ENCODE peak calls at places on chromosome 18, in four cellular contexts. Z is GM12878, C is HepG2, Q is K562. P is an unnamed sample.

GRCh38 chr18:8994603-8995002 is 107.9 kb upstream of the NDUFV2 start:
- DNase-seq in Z (no peak), C (no peak), Q (peak), P (no peak)

GRCh38 chr18:68779169-68779568 is 18.7 kb upstream of the CCDC102B start:
- DNase-seq in Z (no peak), C (no peak), Q (no peak), P (no peak)

GRCh38 chr18:77102246-77103040 is 30.1 kb downstream of the MBP start:
- DNase-seq in Z (peak), C (no peak), Q (no peak), P (no peak)

GRCh38 chr18:30889582-30890301 is 152.8 kb downstream of the DSC3 start:
- DNase-seq in Z (no peak), C (no peak), Q (no peak), P (peak)

GRCh38 chr18:22230403-22231042 is 61.1 kb downstream of the GATA6 start:
- DNase-seq in Z (no peak), C (no peak), Q (no peak), P (no peak)

GRCh38 chr18:51151568-51152511 is 45.6 kb downstream of the MEX3C start:
- DNase-seq in Z (no peak), C (no peak), Q (no peak), P (no peak)

GRCh38 chr18:31830686-31831085 is 70.0 kb upstream of the SLC25A52 start:
- DNase-seq in Z (no peak), C (peak), Q (no peak), P (no peak)

GRCh38 chr18:57447154-57447621 is 12.0 kb downstream of the ONECUT2 start:
- DNase-seq in Z (no peak), C (no peak), Q (no peak), P (peak)

GRCh38 chr18:76339246-76339620 is 155.8 kb downstream of the ZNF516 start:
- DNase-seq in Z (no peak), C (no peak), Q (no peak), P (no peak)

GRCh38 chr18:70354080-70354479 is 65.2 kb downstream of the SOCS6 start:
- DNase-seq in Z (no peak), C (no peak), Q (no peak), P (no peak)

GRCh38 chr18:56323673-56324072 is 314.7 kb downstream of the TXNL1 start:
- DNase-seq in Z (no peak), C (no peak), Q (no peak), P (no peak)

GRCh38 chr18:13136689-13137040 is 81.9 kb upstream of the LDLRAD4 start:
- DNase-seq in Z (no peak), C (no peak), Q (no peak), P (peak)

GRCh38 chr18:32724071-32724696 is 48.6 kb downstream of the KLHL14 start:
- DNase-seq in Z (no peak), C (no peak), Q (no peak), P (no peak)

GRCh38 chr18:11857177-11857887 is 6.1 kb downstream of the CHMP1B start:
- DNase-seq in Z (no peak), C (peak), Q (peak), P (no peak)

GRCh38 chr18:6956495-6956894 is 161.1 kb downstream of the LAMA1 start:
- DNase-seq in Z (no peak), C (no peak), Q (no peak), P (no peak)

GRCh38 chr18:8898990-8899389 is 193.6 kb downstream of the MTCL1 start:
- DNase-seq in Z (no peak), C (no peak), Q (no peak), P (peak)

GRCh38 chr18:34817636-34818035 is 107.5 kb downstream of the DTNA start:
- DNase-seq in Z (no peak), C (no peak), Q (no peak), P (no peak)

GRCh38 chr18:9839211-9839610 is 46.6 kb upstream of the TXNDC2 start:
- DNase-seq in Z (no peak), C (no peak), Q (no peak), P (no peak)

GRCh38 chr18:54086046-54086802 is 138.2 kb downstream of the MBD2 start:
- DNase-seq in Z (peak), C (no peak), Q (no peak), P (no peak)

GRCh38 chr18:49731860-49732311 is 81.4 kb downstream of the ACAA2 start:
- DNase-seq in Z (no peak), C (peak), Q (no peak), P (no peak)

GRCh38 chr18:676747-677544 is 19.5 kb downstream of the TYMS start:
- DNase-seq in Z (no peak), C (no peak), Q (no peak), P (no peak)

GRCh38 chr18:36402765-36403396 is 105.4 kb downstream of the FHOD3 start:
- DNase-seq in Z (no peak), C (no peak), Q (no peak), P (peak)

GRCh38 chr18:36406805-36407204 is 109.3 kb downstream of the FHOD3 start:
- DNase-seq in Z (no peak), C (no peak), Q (no peak), P (no peak)

GRCh38 chr18:36408606-36409005 is 111.1 kb downstream of the FHOD3 start:
- DNase-seq in Z (no peak), C (no peak), Q (no peak), P (no peak)

GRCh38 chr18:36403896-36404824 is 106.6 kb downstream of the FHOD3 start:
- DNase-seq in Z (no peak), C (no peak), Q (no peak), P (no peak)

GRCh38 chr18:36405611-36406010 is 108.1 kb downstream of the FHOD3 start:
- DNase-seq in Z (no peak), C (no peak), Q (no peak), P (no peak)
- TF ChIP-seq ETV6 in Z (no peak), C (no peak), Q (no peak), P (no peak)

GRCh38 chr18:79779700-79780190 is 18.0 kb upstream of the KCNG2 start:
- DNase-seq in Z (no peak), C (no peak), Q (no peak), P (no peak)

GRCh38 chr18:79781331-79781941 is 16.3 kb upstream of the KCNG2 start:
- DNase-seq in Z (no peak), C (peak), Q (no peak), P (no peak)

GRCh38 chr18:79780547-79780946 is 17.2 kb upstream of the KCNG2 start:
- DNase-seq in Z (no peak), C (no peak), Q (no peak), P (no peak)

GRCh38 chr18:79778291-79778791 is 19.4 kb upstream of the KCNG2 start:
- DNase-seq in Z (no peak), C (no peak), Q (no peak), P (no peak)

DNA sequence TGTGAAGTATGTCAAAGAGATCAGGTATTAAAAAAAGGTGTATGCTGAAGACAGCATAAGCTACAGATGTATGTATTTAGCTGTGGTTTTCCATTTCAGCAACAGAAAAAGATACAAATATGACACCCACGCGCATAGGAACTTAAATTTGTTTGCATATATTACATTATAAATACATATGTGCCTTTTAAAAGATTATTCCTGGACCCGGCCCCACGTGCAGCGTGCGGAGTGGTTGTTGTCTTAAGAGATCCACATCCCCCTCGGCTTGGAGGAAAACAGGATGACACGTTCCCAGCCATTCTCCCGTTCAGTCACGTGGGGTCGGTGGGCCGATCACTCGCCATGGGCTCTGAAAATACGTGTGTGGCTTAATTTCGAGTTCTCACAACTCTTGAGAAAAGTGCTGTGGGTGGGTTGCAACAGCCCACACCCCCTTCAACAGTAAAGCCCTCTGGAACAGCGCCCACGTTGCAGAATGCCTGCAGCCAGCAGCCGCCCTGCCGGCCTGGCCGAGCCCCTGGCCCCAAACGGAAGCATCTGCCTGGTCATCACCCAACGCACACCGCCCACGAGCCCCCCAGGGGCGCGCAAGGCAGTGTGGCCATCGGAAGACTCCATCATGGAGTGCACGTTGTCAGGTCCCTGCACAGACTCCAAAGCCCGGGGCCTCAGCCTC is 18.6 kb upstream of the KCNG2 start:
- DNase-seq in Z (no peak), C (no peak), Q (no peak), P (no peak)
- TF ChIP-seq MAX in Z (no peak), C (no peak), Q (no peak), P (no peak)

GRCh38 chr18:23460285-23461273 is 7.5 kb downstream of the RIOK3 start:
- DNase-seq in Z (no peak), C (peak), Q (no peak), P (no peak)

GRCh38 chr18:23456835-23457234 is 3.7 kb downstream of the RIOK3 start:
- DNase-seq in Z (no peak), C (no peak), Q (no peak), P (no peak)

GRCh38 chr18:23459530-23459921 is 6.4 kb downstream of the RIOK3 start:
- DNase-seq in Z (no peak), C (peak), Q (no peak), P (no peak)

GRCh38 chr18:23462876-23463275 is 9.8 kb downstream of the RIOK3 start:
- DNase-seq in Z (no peak), C (no peak), Q (no peak), P (no peak)

GRCh38 chr18:23458830-23459529 is 5.9 kb downstream of the RIOK3 start:
- DNase-seq in Z (no peak), C (no peak), Q (no peak), P (no peak)
- TF ChIP-seq ETV6 in Z (no peak), C (no peak), Q (no peak), P (no peak)

DNA sequence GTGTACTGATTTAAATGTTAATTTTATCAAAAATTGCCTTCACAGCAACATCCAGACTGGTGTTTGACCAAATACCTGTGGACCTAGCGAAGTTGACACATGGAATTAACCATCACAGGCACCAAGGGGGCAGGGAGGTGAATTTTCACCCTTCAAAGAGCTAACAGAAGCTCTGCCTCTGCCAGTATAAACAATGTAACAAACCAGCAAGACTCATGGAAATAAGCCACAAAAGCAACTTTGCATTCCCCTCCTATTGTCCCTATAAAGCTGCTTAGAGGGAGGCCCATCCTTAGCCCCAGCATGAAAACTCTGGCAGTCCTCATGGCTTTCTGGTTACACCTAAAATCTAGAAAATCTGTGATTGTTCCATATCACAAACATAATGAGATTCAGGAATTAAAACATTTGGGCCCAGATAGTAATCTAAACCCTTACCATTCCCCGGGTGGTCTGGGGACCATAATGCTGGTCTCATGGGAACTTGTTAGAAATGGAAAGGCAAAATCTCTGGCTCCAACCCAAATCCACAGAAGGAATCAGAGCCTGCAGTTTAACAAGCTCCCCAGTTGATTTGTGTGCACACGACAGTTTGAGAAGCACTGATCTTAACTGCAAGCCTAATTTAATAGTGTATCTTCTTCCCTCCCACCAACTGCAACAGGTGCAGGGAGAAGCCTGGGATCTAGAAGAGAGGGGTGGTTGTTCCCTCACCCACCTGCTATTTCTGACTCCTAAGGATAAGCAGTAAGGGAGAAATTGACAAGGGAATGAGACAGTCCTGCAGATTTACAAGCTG is 23.1 kb downstream of the SERPINB11 start:
- DNase-seq in Z (no peak), C (no peak), Q (no peak), P (no peak)
- TF ChIP-seq MAX in Z (no peak), C (no peak), Q (no peak), P (no peak)

DNA sequence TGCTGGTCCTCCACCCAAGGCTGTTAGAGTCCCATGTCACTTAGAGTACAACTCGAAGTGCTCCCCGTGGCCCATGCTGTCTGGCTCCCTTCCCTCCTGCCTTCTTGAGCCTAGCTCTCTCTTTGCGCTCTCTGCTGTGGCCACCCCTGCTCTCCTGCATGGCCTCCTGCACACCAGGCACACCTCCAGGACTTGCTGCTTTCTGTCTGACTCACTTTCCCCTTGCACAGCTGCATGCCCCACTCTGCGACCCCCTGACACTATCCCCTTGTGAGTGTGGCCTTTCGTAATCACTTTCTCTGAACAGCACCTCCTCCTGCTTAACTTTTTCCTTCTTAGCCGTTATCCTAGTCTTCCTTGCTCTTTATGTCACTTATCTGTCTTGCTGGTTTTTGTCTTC is 343.6 kb downstream of the TGIF1 start:
- DNase-seq in Z (no peak), C (no peak), Q (no peak), P (no peak)
- TF ChIP-seq ETV6 in Z (no peak), C (no peak), Q (no peak), P (no peak)

GRCh38 chr18:45957100-45957499 is 10.0 kb downstream of the EPG5 start:
- DNase-seq in Z (no peak), C (no peak), Q (no peak), P (no peak)

GRCh38 chr18:45951021-45951714 is 16.0 kb downstream of the EPG5 start:
- DNase-seq in Z (no peak), C (no peak), Q (no peak), P (no peak)

GRCh38 chr18:45958730-45959129 is 8.4 kb downstream of the EPG5 start:
- DNase-seq in Z (no peak), C (no peak), Q (no peak), P (no peak)

GRCh38 chr18:45958027-45958426 is 9.1 kb downstream of the EPG5 start:
- DNase-seq in Z (no peak), C (no peak), Q (no peak), P (no peak)

DNA sequence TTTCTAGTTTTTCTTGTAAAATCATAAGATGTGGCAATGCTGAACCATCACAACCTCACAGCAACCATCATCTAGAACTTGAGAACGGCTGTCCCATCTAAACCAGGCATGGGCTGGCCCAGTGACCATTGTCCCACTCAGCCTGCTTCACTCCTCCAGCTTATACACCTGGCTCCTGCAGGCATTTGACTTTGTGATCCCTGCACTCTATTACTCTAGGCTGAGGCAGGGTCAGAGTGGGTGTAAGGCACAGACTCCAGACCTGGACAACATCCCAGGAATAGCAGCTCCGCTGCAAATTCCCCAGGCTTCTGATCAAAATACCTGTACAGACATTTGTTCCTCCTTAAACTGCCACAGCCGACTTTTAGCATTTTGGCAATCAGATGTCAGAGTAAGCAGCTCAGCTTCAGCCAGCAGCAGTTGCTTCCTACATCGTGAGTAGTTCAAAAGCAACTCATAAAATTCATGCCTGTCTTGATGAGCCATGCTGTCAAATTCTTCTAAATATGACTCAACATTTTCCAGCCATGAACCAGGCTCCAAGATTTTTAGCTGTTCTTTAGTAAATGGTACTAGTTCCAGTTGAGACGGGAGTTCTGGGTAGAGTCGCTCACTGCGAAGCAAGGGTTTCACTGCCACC is 12.9 kb downstream of the EPG5 start:
- DNase-seq in Z (no peak), C (no peak), Q (no peak), P (no peak)
- TF ChIP-seq MAX in Z (no peak), C (no peak), Q (no peak), P (no peak)

GRCh38 chr18:75123113-75123512 is 85.8 kb downstream of the PTGR3 start:
- DNase-seq in Z (no peak), C (no peak), Q (no peak), P (no peak)

GRCh38 chr18:75124967-75125358 is 84.0 kb downstream of the PTGR3 start:
- DNase-seq in Z (no peak), C (no peak), Q (no peak), P (no peak)

GRCh38 chr18:75125359-75126331 is 83.3 kb downstream of the PTGR3 start:
- DNase-seq in Z (no peak), C (peak), Q (no peak), P (peak)

GRCh38 chr18:75127143-75128021 is 81.6 kb downstream of the PTGR3 start:
- DNase-seq in Z (no peak), C (peak), Q (no peak), P (no peak)

GRCh38 chr18:75124551-75124950 is 84.4 kb downstream of the PTGR3 start:
- DNase-seq in Z (no peak), C (no peak), Q (no peak), P (no peak)
- TF ChIP-seq ETV6 in Z (no peak), C (no peak), Q (no peak), P (no peak)

DNA sequence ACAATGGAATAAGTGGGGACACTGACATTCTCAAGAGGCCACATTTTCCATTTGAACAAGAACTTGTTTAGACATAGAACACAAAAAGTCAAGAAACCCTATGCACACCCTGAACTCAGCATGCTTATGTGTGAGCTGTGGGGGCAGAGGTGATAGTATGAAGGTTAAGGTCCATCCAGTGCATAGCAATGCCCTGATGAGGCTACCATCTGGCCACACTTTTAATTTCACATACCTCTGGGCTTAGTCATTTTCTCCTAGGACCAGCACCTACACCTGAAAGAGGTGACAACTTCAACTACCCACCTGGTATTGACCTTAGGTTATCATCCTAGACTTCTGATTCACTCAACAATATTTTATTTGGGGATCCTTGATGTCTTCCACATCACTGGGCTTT is 139.8 kb downstream of the PIK3C3 start:
- DNase-seq in Z (no peak), C (no peak), Q (no peak), P (no peak)
- TF ChIP-seq MAX in Z (no peak), C (no peak), Q (no peak), P (no peak)

GRCh38 chr18:37716106-37716708 is 150.6 kb upstream of the CELF4 start:
- DNase-seq in Z (no peak), C (no peak), Q (no peak), P (no peak)

GRCh38 chr18:37721544-37722302 is 156.1 kb upstream of the CELF4 start:
- DNase-seq in Z (no peak), C (no peak), Q (no peak), P (no peak)

GRCh38 chr18:37717656-37718055 is 152.1 kb upstream of the CELF4 start:
- DNase-seq in Z (no peak), C (no peak), Q (no peak), P (no peak)

GRCh38 chr18:37717098-37717497 is 151.5 kb upstream of the CELF4 start:
- DNase-seq in Z (no peak), C (no peak), Q (no peak), P (no peak)

GRCh38 chr18:37720706-37721105 is 155.1 kb upstream of the CELF4 start:
- DNase-seq in Z (no peak), C (no peak), Q (no peak), P (no peak)
- TF ChIP-seq ETV6 in Z (no peak), C (no peak), Q (no peak), P (no peak)